ENCODE peak calls at places on chromosomes 2 and 18, in four cellular contexts. D, Z, P and C are unnamed samples.
A peak's percentile ranks its signal among the peaks of the same experiment; 100 is the strongest.

GRCh38 chr18:48017625-48018024 is 87.2 kb upstream of the SMAD2 start:
- DNase-seq in D (peak; percentile 68), Z (no peak), P (peak; percentile 13), C (no peak)

GRCh38 chr18:45386256-45386655 is 229.0 kb upstream of the SLC14A2 start:
- DNase-seq in D (peak; percentile 47), Z (peak; percentile 47), P (no peak), C (no peak)

GRCh38 chr2:113156278-113157107 is 17.3 kb upstream of the PSD4 start:
- DNase-seq in D (peak; percentile 15), Z (no peak), P (no peak), C (no peak)

GRCh38 chr18:36650906-36651305 is 177.9 kb downstream of the TPGS2 start:
- DNase-seq in D (no peak), Z (no peak), P (no peak), C (no peak)

GRCh38 chr2:39379643-39380524 is 57.2 kb downstream of the MAP4K3 start:
- DNase-seq in D (peak; percentile 81), Z (peak; percentile 61), P (no peak), C (no peak)

GRCh38 chr18:79523738-79524180 is 128.0 kb downstream of the NFATC1 start:
- DNase-seq in D (no peak), Z (peak; percentile 75), P (no peak), C (no peak)

GRCh38 chr2:28956415-28956826 is 24.7 kb upstream of the TOGARAM2 start:
- DNase-seq in D (peak; percentile 36), Z (peak; percentile 51), P (no peak), C (no peak)

GRCh38 chr2:126535408-126535807 is 120.5 kb upstream of the GYPC start:
- DNase-seq in D (no peak), Z (no peak), P (no peak), C (no peak)

GRCh38 chr2:96839288-96839874 is 4.4 kb downstream of the ANKRD23 start:
- DNase-seq in D (no peak), Z (peak; percentile 84), P (peak; percentile 82), C (no peak)

GRCh38 chr2:235506997-235507615 is 13.3 kb downstream of the AGAP1 start:
- DNase-seq in D (no peak), Z (no peak), P (no peak), C (no peak)

GRCh38 chr2:25982273-25982967 is at the start of gene KIF3C:
- DNase-seq in D (peak; percentile 52), Z (peak; percentile 78), P (peak; percentile 59), C (peak; percentile 88)

GRCh38 chr2:83827618-83828017 is 631.5 kb downstream of the SUCLG1 start:
- DNase-seq in D (no peak), Z (peak; percentile 6), P (no peak), C (no peak)
- TF ChIP-seq CTCF in D (no peak), Z (peak; percentile 12), P (no peak), C (no peak)

GRCh38 chr2:230762317-230762896 is 49.8 kb downstream of the CAB39 start:
- DNase-seq in D (peak; percentile 37), Z (peak; percentile 58), P (no peak), C (no peak)
- TF ChIP-seq CTCF in D (peak; percentile 61), Z (peak; percentile 59), P (no peak), C (peak; percentile 51)

GRCh38 chr18:13809521-13810252 is 14.3 kb upstream of the MC5R start:
- DNase-seq in D (no peak), Z (no peak), P (no peak), C (peak; percentile 40)

GRCh38 chr18:13809025-13809384 is 14.9 kb upstream of the MC5R start:
- DNase-seq in D (no peak), Z (no peak), P (peak; percentile 83), C (no peak)

GRCh38 chr18:13813271-13813849 is 10.6 kb upstream of the MC5R start:
- DNase-seq in D (peak; percentile 62), Z (peak; percentile 65), P (peak; percentile 76), C (peak; percentile 85)

GRCh38 chr18:13810950-13811485 is 12.9 kb upstream of the MC5R start:
- DNase-seq in D (no peak), Z (no peak), P (no peak), C (peak; percentile 62)

GRCh38 chr18:13811993-13812392 is 12.0 kb upstream of the MC5R start:
- DNase-seq in D (no peak), Z (peak; percentile 15), P (no peak), C (no peak)
- TF ChIP-seq CTCF in D (no peak), Z (no peak), P (no peak), C (no peak)

GRCh38 chr2:159177357-159177756 is 109.1 kb downstream of the WDSUB1 start:
- DNase-seq in D (no peak), Z (no peak), P (no peak), C (no peak)

GRCh38 chr2:159177957-159178356 is 108.5 kb downstream of the WDSUB1 start:
- DNase-seq in D (no peak), Z (no peak), P (no peak), C (no peak)

GRCh38 chr2:159174759-159175158 is 111.7 kb downstream of the WDSUB1 start:
- DNase-seq in D (no peak), Z (no peak), P (no peak), C (no peak)

GRCh38 chr2:159176555-159176954 is 109.9 kb downstream of the WDSUB1 start:
- DNase-seq in D (no peak), Z (no peak), P (no peak), C (no peak)

DNA sequence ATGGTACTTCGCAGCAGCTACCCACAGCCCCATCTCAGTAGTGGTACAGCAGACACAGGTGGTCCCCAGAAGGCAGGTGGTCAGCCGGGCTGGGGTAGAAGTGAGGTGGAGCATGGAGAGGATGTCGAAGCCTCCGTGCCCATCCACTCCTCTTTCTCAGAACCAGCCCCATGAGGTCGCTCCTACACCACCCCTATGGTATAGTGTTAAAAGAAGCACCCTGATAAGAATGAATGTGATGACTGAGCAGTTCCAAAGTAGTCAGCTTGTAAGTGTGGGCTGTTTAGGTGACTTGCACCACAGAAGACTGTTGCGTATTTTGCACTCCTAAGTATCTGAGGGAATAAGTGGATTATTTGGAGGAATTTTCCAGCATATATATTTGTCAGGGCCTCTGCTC is 111.3 kb downstream of the WDSUB1 start:
- DNase-seq in D (no peak), Z (peak; percentile 23), P (no peak), C (no peak)
- TF ChIP-seq CTCF in D (no peak), Z (no peak), P (no peak), C (no peak)